ENCODE peak calls at places on chromosomes 13 and 19, in nine cellular contexts. J, A, P, Q, K, G, Z, T and D are unnamed samples.

GRCh38 chr13:36057041-36057440 is 74.1 kb downstream of the DCLK1 start:
- DNase-seq in Q (no peak), P (no peak), K (peak; percentile 42), A (no peak), G (peak; percentile 45), Z (no peak), T (no peak), J (no peak), D (no peak)

GRCh38 chr19:50000038-50000890 is 24.9 kb downstream of the VRK3 start:
- DNase-seq in G (no peak), T (no peak), Z (no peak), A (no peak), K (no peak), P (no peak), J (no peak), Q (no peak), D (no peak)

GRCh38 chr13:44719857-44720671 is 143.9 kb upstream of the TSC22D1 start:
- DNase-seq in T (no peak), P (peak; percentile 68), G (peak; percentile 88), Z (no peak), A (no peak), Q (no peak), J (peak; percentile 75), K (no peak), D (peak; percentile 71)

GRCh38 chr19:17755977-17756670 is 4.8 kb downstream of the FCHO1 start:
- DNase-seq in A (no peak), Q (peak; percentile 87), K (peak; percentile 83), P (no peak), Z (no peak), J (peak; percentile 50), T (peak; percentile 97), G (peak; percentile 32), D (no peak)

GRCh38 chr19:48348039-48348438 is 15.7 kb downstream of the TMEM143 start:
- DNase-seq in G (peak; percentile 34), P (no peak), Z (no peak), Q (no peak), T (no peak), A (no peak), K (no peak), J (no peak), D (no peak)

GRCh38 chr19:49165865-49166301 is 8.3 kb downstream of the TRPM4 start:
- DNase-seq in K (no peak), P (no peak), T (no peak), G (no peak), J (no peak), Q (no peak), Z (no peak), A (no peak), D (no peak)

GRCh38 chr19:55113570-55114039 is 3.8 kb downstream of the PPP1R12C start:
- DNase-seq in K (peak; percentile 83), T (peak; percentile 31), J (peak; percentile 92), Q (peak; percentile 86), G (peak; percentile 93), A (no peak), Z (peak; percentile 82), P (peak; percentile 59), D (peak; percentile 31)

GRCh38 chr19:31539386-31539785 is 190.2 kb upstream of the TSHZ3 start:
- DNase-seq in P (no peak), K (no peak), Z (no peak), T (no peak), A (no peak), Q (no peak), G (no peak), J (no peak), D (no peak)

GRCh38 chr19:3868770-3869456 is at the start of gene ZFR2:
- DNase-seq in P (no peak), J (no peak), T (no peak), K (peak; percentile 63), G (no peak), Z (no peak), Q (no peak), A (peak; percentile 18), D (no peak)

DNA sequence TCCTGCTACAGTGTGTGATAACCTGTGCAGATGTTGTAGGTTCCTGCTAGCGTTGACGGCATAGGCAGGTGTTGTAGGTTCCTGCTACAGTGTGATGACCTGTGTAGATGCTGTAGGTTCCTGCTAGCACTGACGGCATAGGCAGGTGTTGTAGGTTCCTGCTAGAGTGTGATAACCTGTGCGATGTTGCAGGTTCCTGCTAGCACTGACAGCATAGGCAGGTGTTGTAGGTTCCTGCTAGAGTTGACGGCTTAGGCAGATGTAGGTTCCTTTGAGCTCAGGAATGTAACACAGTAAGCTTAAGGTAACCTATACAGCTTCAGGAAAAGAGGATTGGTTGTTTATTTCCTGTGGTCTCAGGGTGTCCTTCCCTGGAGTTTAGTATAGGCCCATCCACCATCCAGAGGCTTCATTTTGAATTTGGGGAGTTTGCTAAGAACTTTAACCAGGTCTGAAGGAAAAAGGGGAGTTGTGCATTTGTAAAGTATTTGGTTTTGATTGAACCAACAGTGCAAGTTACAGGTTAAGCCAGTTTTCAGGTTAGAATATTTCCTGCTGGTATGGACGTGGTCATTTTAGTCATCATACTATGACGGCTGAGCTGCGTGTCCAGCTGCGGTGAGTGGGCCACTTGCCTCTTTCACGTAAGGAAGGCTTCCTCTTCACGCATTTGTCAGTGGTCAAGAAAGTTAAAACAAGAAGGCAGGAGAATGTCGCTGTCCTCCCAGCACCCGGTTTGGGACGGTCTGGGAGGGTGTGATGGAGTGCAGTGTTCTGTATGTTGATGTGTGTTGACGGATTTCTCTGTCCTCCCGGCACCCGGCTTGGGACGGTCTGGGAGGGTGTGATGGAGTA is 53.8 kb downstream of the ATP11A start:
- DNase-seq in Z (no peak), T (no peak), A (no peak), K (peak; percentile 44), Q (no peak), J (no peak), P (no peak), G (no peak), D (no peak)
- H3K4me3 ChIP-seq in Z (no peak overlapping the region), T (no peak overlapping the region), A (no peak overlapping the region), K (no peak overlapping the region), Q (no peak overlapping the region), J (no peak overlapping the region), P (no peak overlapping the region), G (no peak overlapping the region), D (no peak overlapping the region)

GRCh38 chr13:39144941-39145533 is 106.8 kb downstream of the NHLRC3 start:
- DNase-seq in G (peak; percentile 78), P (peak; percentile 7), T (peak; percentile 24), J (peak; percentile 70), Z (peak; percentile 21), A (no peak), K (peak; percentile 56), Q (peak; percentile 47), D (peak; percentile 43)
- H3K4me3 ChIP-seq in G (no peak overlapping the region), P (no peak overlapping the region), T (peak overlapping the region; percentile 36), J (no peak overlapping the region), Z (no peak overlapping the region), A (no peak overlapping the region), K (no peak overlapping the region), Q (no peak overlapping the region), D (no peak overlapping the region)

GRCh38 chr13:114162533-114162922 is 16.5 kb upstream of the CFAP97D2 start:
- DNase-seq in K (no peak), A (no peak), J (no peak), Z (no peak), T (no peak), Q (no peak), G (no peak), P (no peak), D (no peak)

GRCh38 chr13:114161028-114161556 is 18.0 kb upstream of the CFAP97D2 start:
- DNase-seq in A (no peak), J (no peak), K (no peak), P (no peak), G (no peak), Q (no peak), Z (no peak), T (no peak), D (no peak)

GRCh38 chr13:114164027-114164426 is 15.0 kb upstream of the CFAP97D2 start:
- DNase-seq in A (no peak), G (no peak), K (no peak), Q (no peak), Z (no peak), T (no peak), J (no peak), P (no peak), D (no peak)

GRCh38 chr13:114164681-114165429 is 14.2 kb upstream of the CFAP97D2 start:
- DNase-seq in J (no peak), P (no peak), Q (no peak), Z (no peak), T (no peak), A (no peak), K (no peak), G (no peak), D (no peak)

GRCh38 chr13:114161644-114162532 is 17.2 kb upstream of the CFAP97D2 start:
- DNase-seq in T (no peak), Q (no peak), A (no peak), Z (no peak), P (no peak), J (peak; percentile 19), G (peak; percentile 41), K (no peak), D (no peak)
- H3K4me3 ChIP-seq in T (no peak overlapping the region), Q (no peak overlapping the region), A (peak overlapping the region; percentile 45), Z (no peak overlapping the region), P (no peak overlapping the region), J (no peak overlapping the region), G (no peak overlapping the region), K (no peak overlapping the region), D (no peak overlapping the region)

GRCh38 chr19:34773555-34773864 is 495 bp upstream of the ZNF599 start:
- DNase-seq in K (no peak), P (no peak), J (no peak), G (no peak), Q (no peak), T (no peak), Z (no peak), A (no peak), D (no peak)
- H3K4me3 ChIP-seq in K (peak overlapping the region; percentile 96), P (peak overlapping the region; percentile 96), J (no peak overlapping the region), G (peak overlapping the region; percentile 80), Q (peak overlapping the region; percentile 82), T (peak overlapping the region; percentile 93), Z (peak overlapping the region; percentile 80), A (peak overlapping the region; percentile 88), D (peak overlapping the region; percentile 95)

GRCh38 chr13:102771298-102772041 is 2.1 kb downstream of the TEX30 start:
- DNase-seq in A (no peak), G (no peak), Z (no peak), Q (no peak), T (no peak), J (no peak), P (no peak), K (no peak), D (no peak)

GRCh38 chr13:102773441-102774209 is at the start of gene TEX30:
- DNase-seq in K (peak; percentile 84), A (peak; percentile 89), J (peak; percentile 76), Z (no peak), Q (peak; percentile 65), G (peak; percentile 74), P (peak; percentile 49), T (peak; percentile 68), D (peak; percentile 13)

GRCh38 chr13:102774210-102774560 is 599 bp upstream of the TEX30 start:
- DNase-seq in P (no peak), Q (no peak), T (no peak), Z (no peak), J (no peak), A (no peak), K (no peak), G (no peak), D (no peak)

GRCh38 chr13:102770435-102770834 is 3.2 kb downstream of the TEX30 start:
- DNase-seq in A (no peak), Q (no peak), T (no peak), Z (no peak), P (no peak), G (no peak), J (no peak), K (no peak), D (no peak)

GRCh38 chr13:102772042-102772425 is 1.6 kb downstream of the TEX30 start:
- DNase-seq in P (no peak), G (no peak), K (no peak), Q (no peak), T (no peak), A (no peak), Z (no peak), J (no peak), D (no peak)
- H3K4me3 ChIP-seq in P (no peak overlapping the region), G (no peak overlapping the region), K (no peak overlapping the region), Q (no peak overlapping the region), T (no peak overlapping the region), A (no peak overlapping the region), Z (peak overlapping the region; percentile 80), J (no peak overlapping the region), D (no peak overlapping the region)